ENCODE peak calls at places on chromosome 15, in four cellular contexts. A is WERI-Rb-1, E is aorta, X is cardiac muscle cell. I is an unnamed sample.

GRCh38 chr15:70854669-70854976 is 666 bp upstream of the LARP6 start:
- DNase-seq in X (no peak), E (no peak), A (no peak), I (no peak)

GRCh38 chr15:74430510-74430951 is 3.2 kb downstream of the SEMA7A start:
- DNase-seq in A (no peak), X (no peak), E (no peak), I (no peak)

GRCh38 chr15:29883126-29883525 is 60.9 kb upstream of the TJP1 start:
- DNase-seq in A (no peak), E (no peak), X (peak; percentile 71), I (no peak)

GRCh38 chr15:69535101-69535638 is 82.6 kb downstream of the RPLP1 start:
- DNase-seq in X (no peak), A (no peak), E (no peak), I (no peak)

GRCh38 chr15:68993276-68993675 is 21.2 kb upstream of the NOX5 start:
- DNase-seq in E (no peak), A (no peak), X (no peak), I (no peak)

GRCh38 chr15:99414755-99415731 is 150.7 kb upstream of the MEF2A start:
- DNase-seq in X (no peak), A (no peak), E (peak; percentile 49), I (no peak)

GRCh38 chr15:25693321-25694237 is 169.5 kb downstream of the ATP10A start:
- DNase-seq in E (peak; percentile 81), X (peak; percentile 64), A (peak; percentile 71), I (no peak)

GRCh38 chr15:100559330-100559729 is 30.6 kb upstream of the CERS3 start:
- DNase-seq in X (no peak), A (no peak), E (no peak), I (no peak)

GRCh38 chr15:83178869-83179325 is 28.7 kb downstream of the HDGFL3 start:
- DNase-seq in X (peak; percentile 2), E (no peak), A (no peak), I (no peak)

GRCh38 chr15:58462547-58462946 is 30.8 kb downstream of the LIPC start:
- DNase-seq in A (peak; percentile 58), X (no peak), E (no peak), I (no peak)

GRCh38 chr15:73784299-73784698 is 31.1 kb upstream of the INSYN1 start:
- DNase-seq in X (no peak), E (peak; percentile 35), A (no peak), I (no peak)

GRCh38 chr15:34335176-34335575 is 2.4 kb downstream of the SLC12A6 start:
- DNase-seq in X (no peak), E (no peak), A (no peak), I (no peak)

GRCh38 chr15:90233701-90234518 is at the start of the genes CIB1 and GDPGP1:
- DNase-seq in X (peak; percentile 97), E (peak; percentile 99), A (peak; percentile 95), I (peak; percentile 96)

GRCh38 chr15:62658498-62658897 is 384.0 kb upstream of the TPM1 start:
- DNase-seq in A (no peak), E (no peak), X (no peak), I (no peak)

GRCh38 chr15:92170897-92171296 is 222.8 kb upstream of the ST8SIA2 start:
- DNase-seq in E (no peak), X (no peak), A (no peak), I (no peak)

GRCh38 chr15:20272422-20273184 is 269.0 kb downstream of the GOLGA6L6 start:
- DNase-seq in A (no peak), X (no peak), E (no peak), I (no peak)

GRCh38 chr15:93173369-93173768 is 84.4 kb upstream of the RGMA start:
- DNase-seq in A (no peak), X (no peak), E (no peak), I (no peak)

GRCh38 chr15:40773902-40774301 is 4.1 kb downstream of the C15orf62 start:
- DNase-seq in X (no peak), A (no peak), E (peak; percentile 30), I (no peak)
- H3K27ac ChIP-seq in X (no peak overlapping the region), A (no peak overlapping the region), E (no peak overlapping the region), I (no peak overlapping the region)

GRCh38 chr15:88476635-88477038 is 9.1 kb downstream of the MRPS11 start:
- DNase-seq in A (peak; percentile 79), X (peak; percentile 63), E (no peak), I (no peak)
- H3K36me3 ChIP-seq in A (peaks cover 49% of the 10 kb centered on the region), X (peaks cover 32% of the 10 kb centered on the region), E (peaks cover 2% of the 10 kb centered on the region), I (peaks cover 25% of the 10 kb centered on the region)

DNA sequence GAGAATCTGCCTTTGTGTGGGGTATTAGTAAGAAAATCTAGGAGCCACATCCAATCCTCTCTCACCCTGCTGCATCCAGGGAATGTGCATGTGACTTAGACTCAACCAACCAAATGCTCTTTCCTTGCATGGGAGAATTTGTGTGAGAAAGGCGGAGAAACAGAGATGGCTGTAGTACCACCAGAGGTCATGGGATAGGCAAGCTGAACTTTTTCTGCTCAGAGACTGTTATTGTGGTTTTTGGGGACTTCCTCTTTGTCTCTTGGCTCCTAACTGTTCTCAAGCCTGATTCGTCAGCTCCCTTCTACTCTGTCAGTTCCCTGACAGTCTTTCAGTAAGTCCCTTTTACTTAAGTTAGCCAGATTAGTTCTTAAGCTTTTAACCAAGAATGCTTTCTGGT is 2.6 kb upstream of the ZSCAN2 start:
- DNase-seq in A (peak; percentile 17), X (no peak), E (no peak), I (no peak)
- H3K4me3 ChIP-seq in A (no peak overlapping the region), X (no peak overlapping the region), E (no peak overlapping the region), I (no peak overlapping the region)

DNA sequence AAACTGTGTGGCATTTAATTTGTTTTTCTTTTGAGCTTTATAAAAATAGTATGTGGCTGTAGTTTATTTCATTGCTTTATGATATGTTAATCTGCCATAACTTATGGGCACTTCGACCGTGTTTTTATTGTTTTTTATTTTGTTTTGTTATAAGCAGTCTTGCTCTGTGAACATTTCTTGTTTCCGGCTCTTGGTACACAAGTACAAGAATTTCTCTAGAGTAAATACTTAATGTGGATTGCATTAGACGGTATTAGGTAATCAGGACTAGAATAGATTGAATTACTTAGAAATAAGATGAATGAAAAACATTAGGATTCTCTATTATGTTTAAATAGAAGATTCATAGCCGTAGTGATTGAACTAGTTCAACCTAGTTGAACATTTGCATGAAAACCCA is 2.1 kb downstream of the ZFAND6 start:
- DNase-seq in X (no peak), E (no peak), A (no peak), I (no peak)
- H3K27ac ChIP-seq in X (no peak overlapping the region), E (no peak overlapping the region), A (no peak overlapping the region), I (no peak overlapping the region)